ENCODE peak calls at places on chromosomes 5 and 9, in seven cellular contexts. W is pancreas; L is fibroblast of lung; X is mesenchymal stem cell; A is tibial artery; F is CD8-positive, alpha-beta T cell; V is right lobe of liver. M is an unnamed sample.

GRCh38 chr5:159332800-159333563 is 2.7 kb upstream of the IL12B start:
- DNase-seq in V (no peak), A (no peak), F (no peak), L (no peak), W (no peak), X (no peak), M (peak; percentile 65)

GRCh38 chr9:83047839-83048775 is 14.8 kb downstream of the RASEF start:
- DNase-seq in V (peak; percentile 44), A (no peak), L (peak; percentile 47), X (no peak), F (no peak), W (no peak), M (no peak)

GRCh38 chr5:126846344-126846743 is 69.4 kb downstream of the LMNB1 start:
- DNase-seq in W (no peak), X (no peak), A (no peak), V (no peak), L (peak; percentile 52), F (no peak), M (no peak)

GRCh38 chr9:17669206-17669605 is 90.3 kb downstream of the SH3GL2 start:
- DNase-seq in V (no peak), F (no peak), W (no peak), L (no peak), X (no peak), A (no peak), M (no peak)

GRCh38 chr5:128749584-128749983 is 211.5 kb upstream of the FBN2 start:
- DNase-seq in F (no peak), W (no peak), L (no peak), V (no peak), X (no peak), A (no peak), M (no peak)

GRCh38 chr5:30387974-30388632 is 805.4 kb upstream of the CDH6 start:
- DNase-seq in X (no peak), V (no peak), L (no peak), F (no peak), A (no peak), W (no peak), M (no peak)

GRCh38 chr9:83384214-83384613 is 154.0 kb downstream of the FRMD3 start:
- DNase-seq in L (no peak), W (no peak), X (no peak), F (no peak), A (no peak), V (no peak), M (no peak)

GRCh38 chr5:141439411-141440141 is 9.3 kb downstream of the PCDHGA12 start:
- DNase-seq in W (no peak), X (no peak), V (no peak), F (no peak), A (no peak), L (no peak), M (no peak)

GRCh38 chr5:191036-191948 is at the start of gene LRRC14B:
- DNase-seq in A (no peak), L (no peak), X (no peak), F (peak; percentile 22), W (peak; percentile 65), V (peak; percentile 97), M (peak; percentile 49)

GRCh38 chr5:42216904-42217303 is 206.3 kb upstream of the GHR start:
- DNase-seq in F (no peak), X (no peak), A (no peak), W (no peak), V (no peak), L (no peak), M (no peak)

GRCh38 chr9:3467593-3468219 is 58.1 kb downstream of the RFX3 start:
- DNase-seq in W (no peak), V (peak; percentile 59), F (peak; percentile 62), A (peak; percentile 62), X (peak; percentile 79), L (peak; percentile 72), M (peak; percentile 76)

GRCh38 chr5:133641683-133642082 is 29.3 kb upstream of the FSTL4 start:
- DNase-seq in L (no peak), F (no peak), W (no peak), V (no peak), A (no peak), X (no peak), M (no peak)

GRCh38 chr5:36876389-36876964 is at the start of gene NIPBL:
- DNase-seq in V (peak; percentile 94), F (peak; percentile 90), W (peak; percentile 89), A (peak; percentile 93), X (peak; percentile 97), L (peak; percentile 94), M (peak; percentile 96)

GRCh38 chr5:177116631-177117373 is 16.8 kb upstream of the NSD1 start:
- DNase-seq in F (peak; percentile 82), X (no peak), W (peak; percentile 89), L (peak; percentile 81), V (peak; percentile 83), A (peak; percentile 83), M (peak; percentile 78)

DNA sequence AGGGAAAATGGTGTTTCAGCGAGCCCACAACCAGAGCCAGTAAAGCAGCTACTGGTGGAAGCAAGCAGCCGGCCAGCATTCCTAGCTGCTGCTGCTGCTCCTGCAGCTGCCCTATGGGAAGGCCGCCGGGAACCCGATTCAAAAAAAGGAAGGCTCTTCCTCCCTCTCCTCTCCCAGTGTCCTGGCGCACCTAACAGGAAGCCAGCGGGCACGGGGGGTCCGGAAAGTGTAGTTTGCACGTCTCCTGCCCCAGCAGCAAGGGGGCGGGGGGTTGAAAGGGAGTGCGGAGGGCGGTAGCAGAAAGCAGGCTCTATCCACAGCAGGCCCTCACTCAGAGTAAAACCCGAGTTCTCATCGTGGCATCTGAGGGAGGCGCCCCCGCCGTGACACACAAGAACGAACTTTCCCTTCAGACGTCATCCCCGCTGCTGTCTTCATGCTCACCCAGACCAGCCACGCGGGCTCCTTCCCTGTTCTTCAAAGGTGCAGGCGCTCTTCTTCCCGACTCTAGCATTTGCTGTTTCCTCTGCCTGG is 16.5 kb downstream of the GRXCR2 start:
- DNase-seq in X (peak; percentile 82), F (no peak), L (peak; percentile 55), V (no peak), A (peak; percentile 38), W (peak; percentile 61), M (peak; percentile 55)
- H3K4me3 ChIP-seq in X (peak overlapping the region; percentile 44), F (no peak overlapping the region), L (peak overlapping the region; percentile 21), V (peak overlapping the region; percentile 9), A (peak overlapping the region; percentile 52), W (peak overlapping the region; percentile 3), M (no peak overlapping the region)

DNA sequence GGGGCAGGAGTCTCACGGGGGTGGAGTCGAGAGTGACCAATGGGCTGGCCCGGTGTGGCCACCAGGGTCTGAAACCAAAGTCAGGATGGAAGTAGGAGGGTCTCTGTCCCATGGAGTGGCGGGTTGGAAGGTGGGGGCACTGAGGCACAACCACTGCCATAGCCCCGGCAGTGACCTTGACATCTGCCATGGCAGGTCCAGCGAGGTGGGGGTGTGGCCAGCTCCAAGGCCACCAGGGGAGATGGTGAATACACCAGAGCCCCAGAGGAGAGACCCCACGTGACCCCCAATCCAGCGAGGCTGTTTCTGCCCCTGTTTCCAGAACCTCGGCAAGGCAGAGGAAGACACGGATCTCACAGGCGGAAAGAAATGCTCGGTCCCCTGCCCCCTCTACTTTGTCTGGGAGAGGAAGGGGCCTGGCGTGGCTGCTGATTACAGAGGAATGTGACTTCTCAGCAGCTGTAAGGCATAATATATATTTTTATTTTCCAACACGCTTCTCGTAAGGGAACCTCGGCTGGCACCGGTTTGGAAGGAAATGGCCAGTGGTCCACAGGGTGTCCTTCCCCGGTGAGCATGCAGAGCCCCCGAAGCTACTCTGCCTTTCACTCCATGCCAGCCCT is 105.7 kb upstream of the SARDH start:
- DNase-seq in V (no peak), A (no peak), F (no peak), X (no peak), W (no peak), L (no peak), M (no peak)
- H3K27ac ChIP-seq in V (peak overlapping the region; percentile 77), A (no peak overlapping the region), F (no peak overlapping the region), X (no peak overlapping the region), W (no peak overlapping the region), L (no peak overlapping the region), M (peak overlapping the region; percentile 72)

GRCh38 chr5:121967187-121967586 is 5.4 kb downstream of the SRFBP1 start:
- DNase-seq in L (peak; percentile 80), V (no peak), X (peak; percentile 65), W (no peak), F (no peak), A (no peak), M (no peak)

GRCh38 chr5:121962347-121962670 is 534 bp downstream of the SRFBP1 start:
- DNase-seq in F (no peak), W (no peak), A (no peak), V (no peak), L (no peak), X (no peak), M (no peak)

GRCh38 chr5:121962943-121963342 is 1.2 kb downstream of the SRFBP1 start:
- DNase-seq in W (no peak), V (no peak), A (no peak), F (no peak), L (no peak), X (peak; percentile 45), M (no peak)

GRCh38 chr5:121968910-121969607 is 7.3 kb downstream of the SRFBP1 start:
- DNase-seq in X (peak; percentile 100), W (no peak), F (no peak), L (peak; percentile 99), V (no peak), A (no peak), M (no peak)

GRCh38 chr5:121963409-121963808 is 1.6 kb downstream of the SRFBP1 start:
- DNase-seq in X (no peak), A (no peak), V (no peak), L (no peak), F (no peak), W (no peak), M (no peak)
- H3K4me3 ChIP-seq in X (no peak overlapping the region), A (no peak overlapping the region), V (no peak overlapping the region), L (peak overlapping the region; percentile 90), F (no peak overlapping the region), W (no peak overlapping the region), M (no peak overlapping the region)

GRCh38 chr9:127535396-127535795 is 76.7 kb upstream of the STXBP1 start:
- DNase-seq in L (no peak), X (no peak), V (no peak), W (no peak), A (no peak), F (no peak), M (no peak)

GRCh38 chr9:127536499-127536898 is 75.6 kb upstream of the STXBP1 start:
- DNase-seq in L (no peak), A (no peak), X (no peak), W (no peak), F (no peak), V (no peak), M (no peak)

GRCh38 chr9:127534931-127535330 is 77.1 kb upstream of the STXBP1 start:
- DNase-seq in L (no peak), F (no peak), X (no peak), A (no peak), V (no peak), W (no peak), M (no peak)

GRCh38 chr9:127535834-127536233 is 76.2 kb upstream of the STXBP1 start:
- DNase-seq in W (no peak), V (no peak), X (peak; percentile 34), F (no peak), L (no peak), A (no peak), M (no peak)

DNA sequence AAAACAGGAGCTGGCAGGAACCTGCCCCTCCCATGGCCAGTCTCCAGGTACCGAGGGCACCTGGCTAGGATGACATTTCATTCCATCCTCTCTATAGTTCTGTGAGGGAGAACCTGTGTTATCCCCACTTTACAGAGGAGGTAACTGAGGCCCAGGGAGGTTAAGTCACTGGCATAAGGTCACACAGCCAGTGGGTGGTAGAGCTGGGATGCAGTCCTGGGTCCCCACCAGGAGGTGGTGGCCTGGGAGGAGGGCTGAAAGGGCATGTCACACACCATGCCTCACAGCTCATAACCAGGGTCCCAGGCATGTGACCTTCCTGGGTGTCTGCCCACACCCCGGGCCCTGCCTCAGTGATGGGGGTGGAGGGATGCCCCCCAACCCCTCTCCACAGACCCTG is 77.8 kb upstream of the STXBP1 start:
- DNase-seq in W (no peak), V (no peak), X (no peak), A (no peak), F (no peak), L (no peak), M (no peak)
- H3K27ac ChIP-seq in W (no peak overlapping the region), V (no peak overlapping the region), X (peak overlapping the region; percentile 85), A (peak overlapping the region; percentile 56), F (no peak overlapping the region), L (peak overlapping the region; percentile 92), M (peak overlapping the region; percentile 42)

M was measured in Peyer's patch.